ENCODE peak calls at places on chromosomes 4 and X, in seven cellular contexts. H, Q, F, N, W, E and T are unnamed samples.

GRCh38 chrX:19814240-19814639 is 73.2 kb downstream of the SH3KBP1 start:
- DNase-seq in H (no peak), Q (no peak), F (no peak), N (no peak), W (no peak), E (no peak), T (no peak)

GRCh38 chrX:118823263-118824172 is at the start of gene ZCCHC12:
- DNase-seq in H (peak), Q (peak), F (peak), N (peak), W (peak), E (peak), T (peak)

GRCh38 chrX:42128587-42128986 is 205.2 kb upstream of the CASK start:
- DNase-seq in H (no peak), Q (no peak), F (no peak), N (no peak), W (no peak), E (no peak), T (no peak)

GRCh38 chr4:122758033-122758432 is 25.5 kb downstream of the BBS12 start:
- DNase-seq in H (no peak), Q (peak), F (peak), N (no peak), W (peak), E (peak), T (no peak)

GRCh38 chr4:76459291-76459723 is 24.3 kb downstream of the SHROOM3 start:
- DNase-seq in H (no peak), Q (no peak), F (no peak), N (no peak), W (no peak), E (peak), T (no peak)

GRCh38 chrX:80648023-80648422 is 161.7 kb downstream of the BRWD3 start:
- DNase-seq in H (no peak), Q (no peak), F (no peak), N (no peak), W (no peak), E (peak), T (no peak)

GRCh38 chr4:76600447-76600846 is 165.4 kb downstream of the SHROOM3 start:
- DNase-seq in H (no peak), Q (peak), F (no peak), N (no peak), W (no peak), E (no peak), T (no peak)

GRCh38 chr4:67451464-67451863 is 93.8 kb downstream of the CENPC start:
- DNase-seq in H (no peak), Q (no peak), F (no peak), N (no peak), W (peak), E (peak), T (no peak)

GRCh38 chr4:102726068-102726467 is 34.7 kb downstream of the MANBA start:
- DNase-seq in H (no peak), Q (no peak), F (no peak), N (no peak), W (no peak), E (no peak), T (no peak)

GRCh38 chrX:13223868-13224555 is 95.8 kb downstream of the ATXN3L start:
- DNase-seq in H (no peak), Q (peak), F (no peak), N (no peak), W (peak), E (peak), T (no peak)

GRCh38 chrX:119870626-119871131 is 854 bp downstream of the RNF113A start:
- DNase-seq in H (no peak), Q (peak), F (no peak), N (peak), W (no peak), E (peak), T (peak)

GRCh38 chr4:76194325-76194724 is 19.3 kb downstream of the SCARB2 start:
- DNase-seq in H (no peak), Q (no peak), F (no peak), N (no peak), W (peak), E (peak), T (no peak)

GRCh38 chr4:152485726-152486276 is 50.1 kb downstream of the FBXW7 start:
- DNase-seq in H (no peak), Q (peak), F (peak), N (no peak), W (no peak), E (peak), T (no peak)

GRCh38 chr4:147581601-147582350 is 35.4 kb upstream of the TMEM184C start:
- DNase-seq in H (no peak), Q (no peak), F (no peak), N (no peak), W (peak), E (peak), T (no peak)

GRCh38 chr4:137601924-137602323 is 69.6 kb upstream of the PCDH18 start:
- DNase-seq in H (no peak), Q (no peak), F (no peak), N (no peak), W (peak), E (peak), T (no peak)

GRCh38 chr4:53622739-53623151 is 31.5 kb upstream of the LNX1 start:
- DNase-seq in H (no peak), Q (no peak), F (no peak), N (no peak), W (peak), E (peak), T (no peak)

GRCh38 chr4:165489786-165490185 is 111.0 kb downstream of the CPE start:
- DNase-seq in H (no peak), Q (no peak), F (no peak), N (no peak), W (no peak), E (peak), T (no peak)

GRCh38 chr4:40908702-40909362 is 159.1 kb downstream of the NSUN7 start:
- DNase-seq in H (peak), Q (peak), F (peak), N (peak), W (peak), E (peak), T (peak)

GRCh38 chr4:10104991-10105276 is 11.7 kb downstream of the WDR1 start:
- DNase-seq in H (no peak), Q (no peak), F (no peak), N (no peak), W (no peak), E (no peak), T (no peak)

GRCh38 chr4:134747108-134747805 is 545.7 kb upstream of the PABPC4L start:
- DNase-seq in H (no peak), Q (no peak), F (no peak), N (no peak), W (no peak), E (no peak), T (no peak)

GRCh38 chrX:123184858-123185251 is 777 bp downstream of the GRIA3 start:
- DNase-seq in H (no peak), Q (no peak), F (peak), N (no peak), W (no peak), E (no peak), T (no peak)
- TF ChIP-seq CTCF in H (no peak), Q (no peak), F (no peak), N (no peak), W (no peak), E (no peak), T (no peak)

GRCh38 chr4:118141240-118141639 is 107.0 kb downstream of the NDST3 start:
- DNase-seq in H (no peak), Q (no peak), F (no peak), N (no peak), W (no peak), E (no peak), T (no peak)
- TF ChIP-seq CTCF in H (no peak), Q (no peak), F (no peak), N (no peak), W (no peak), E (no peak), T (no peak)

GRCh38 chrX:93874554-93874953 is 200.5 kb downstream of the FAM133A start:
- DNase-seq in H (no peak), Q (peak), F (no peak), N (no peak), W (no peak), E (peak), T (no peak)
- TF ChIP-seq CTCF in H (peak), Q (no peak), F (peak), N (no peak), W (no peak), E (peak), T (no peak)

GRCh38 chr4:173522160-173522873 is 7.7 kb downstream of the HAND2 start:
- DNase-seq in H (no peak), Q (peak), F (no peak), N (no peak), W (peak), E (peak), T (no peak)
- TF ChIP-seq CTCF in H (no peak), Q (no peak), F (no peak), N (no peak), W (no peak), E (peak), T (no peak)

GRCh38 chr4:7771541-7772507 is 167.8 kb downstream of the AFAP1 start:
- DNase-seq in H (no peak), Q (peak), F (peak), N (no peak), W (peak), E (no peak), T (no peak)
- TF ChIP-seq CTCF in H (no peak), Q (no peak), F (peak), N (no peak), W (no peak), E (no peak), T (no peak)

DNA sequence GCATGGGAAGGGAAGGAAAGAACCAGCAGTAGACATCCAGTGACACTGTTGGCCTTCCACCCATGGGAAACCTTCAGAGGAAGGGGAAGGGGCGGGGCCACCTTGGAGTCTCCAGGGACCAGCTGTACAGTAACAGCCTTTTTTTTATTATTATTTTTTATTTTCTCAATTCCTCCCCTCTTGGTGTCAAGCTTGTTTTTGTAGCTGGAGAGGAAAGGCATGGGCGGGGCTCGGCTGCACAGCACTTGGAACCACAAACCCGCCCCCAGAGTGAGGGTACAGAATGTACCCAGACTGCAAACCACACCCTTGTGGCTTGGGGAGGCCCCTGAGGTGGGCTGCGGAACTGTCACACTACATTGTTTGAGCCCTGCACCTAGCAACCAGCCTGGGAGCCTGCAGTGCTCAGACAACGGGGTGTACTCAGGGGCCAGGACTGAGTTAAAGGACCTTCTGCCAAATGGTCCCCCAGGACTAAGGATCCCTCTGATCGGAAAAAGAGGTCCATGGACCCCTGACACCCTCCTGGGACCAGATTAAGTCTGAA is 45.7 kb downstream of the PRPS1 start:
- DNase-seq in H (peak), Q (peak), F (peak), N (peak), W (peak), E (peak), T (peak)
- TF ChIP-seq CTCF in H (no peak), Q (no peak), F (no peak), N (no peak), W (no peak), E (no peak), T (no peak)